ENCODE peak calls at places on chromosome 12, in six cellular contexts. P is NCI-H460, R is tibial artery, I is cardiac muscle cell, N is heart left ventricle, Y is GM10248. T is an unnamed sample.

GRCh38 chr12:62720661-62721330 is 214.2 kb downstream of the PPM1H start:
- DNase-seq in Y (no peak), P (no peak), N (no peak), R (no peak), I (peak), T (no peak)

GRCh38 chr12:127260531-127260930 is 1006.4 kb upstream of the TMEM132C start:
- DNase-seq in Y (no peak), R (no peak), N (no peak), I (no peak), P (no peak), T (no peak)

GRCh38 chr12:105740970-105741725 is 397.6 kb downstream of the NUAK1 start:
- DNase-seq in P (no peak), I (peak), N (peak), R (peak), Y (no peak), T (peak)

GRCh38 chr12:57276935-57277563 is 26.1 kb upstream of the STAC3 start:
- DNase-seq in P (no peak), N (no peak), Y (no peak), I (peak), R (no peak), T (peak)

GRCh38 chr12:99495797-99496196 is 151.8 kb upstream of the GARIN6 start:
- DNase-seq in P (no peak), I (no peak), Y (no peak), N (no peak), R (no peak), T (no peak)

GRCh38 chr12:24398605-24399004 is 449.1 kb upstream of the SOX5 start:
- DNase-seq in R (no peak), I (no peak), N (no peak), P (no peak), Y (no peak), T (no peak)

GRCh38 chr12:122888232-122888752 is 7.6 kb downstream of the VPS37B start:
- DNase-seq in P (no peak), Y (peak), I (peak), R (no peak), N (no peak), T (no peak)

GRCh38 chr12:122079532-122080081 is 1.1 kb downstream of the MLXIP start:
- DNase-seq in Y (no peak), I (no peak), P (no peak), N (no peak), R (peak), T (no peak)

GRCh38 chr12:56931474-56931978 is 2.7 kb downstream of the SDR9C7 start:
- DNase-seq in I (peak), P (no peak), R (no peak), Y (no peak), N (no peak), T (peak)

GRCh38 chr12:83092101-83092500 is 405.4 kb downstream of the TMTC2 start:
- DNase-seq in I (no peak), P (no peak), Y (no peak), N (no peak), R (no peak), T (no peak)

GRCh38 chr12:27787559-27787958 is 7.5 kb upstream of the MANSC4 start:
- DNase-seq in I (no peak), P (no peak), Y (no peak), R (no peak), N (no peak), T (no peak)

GRCh38 chr12:1920971-1921370 is 2.5 kb upstream of the CACNA2D4 start:
- DNase-seq in R (peak), P (no peak), N (peak), Y (no peak), I (no peak), T (no peak)

GRCh38 chr12:67426067-67426466 is 156.9 kb downstream of the CAND1 start:
- DNase-seq in I (peak), N (no peak), P (no peak), R (no peak), Y (no peak), T (no peak)

GRCh38 chr12:130916251-130916911 is 37.3 kb upstream of the ADGRD1 start:
- DNase-seq in I (peak), P (peak), N (peak), Y (peak), R (peak), T (peak)

GRCh38 chr12:109545826-109546225 is 27.5 kb downstream of the MMAB start:
- DNase-seq in P (no peak), Y (no peak), N (peak), R (no peak), I (no peak), T (no peak)

GRCh38 chr12:54147186-54147585 is 41.6 kb downstream of the SMUG1 start:
- DNase-seq in I (no peak), N (no peak), P (no peak), R (peak), Y (no peak), T (no peak)

GRCh38 chr12:12686472-12686871 is 9.5 kb downstream of the GPR19 start:
- DNase-seq in P (no peak), Y (no peak), I (no peak), N (no peak), R (no peak), T (no peak)

GRCh38 chr12:43653917-43654316 is 101.9 kb upstream of the ADAMTS20 start:
- DNase-seq in I (no peak), N (no peak), Y (no peak), R (no peak), P (no peak), T (no peak)

GRCh38 chr12:25557830-25558436 is 4.8 kb upstream of the LMNTD1 start:
- DNase-seq in R (no peak), Y (peak), N (no peak), P (peak), I (peak), T (peak)

GRCh38 chr12:76674669-76675315 is 89.1 kb upstream of the ZDHHC17 start:
- DNase-seq in Y (no peak), I (no peak), N (no peak), R (no peak), P (no peak), T (no peak)

GRCh38 chr12:25384038-25384953 is 133.6 kb upstream of the KRAS start:
- DNase-seq in R (no peak), P (no peak), Y (no peak), N (no peak), I (peak), T (no peak)

GRCh38 chr12:24913953-24914352 is 34.9 kb downstream of the BCAT1 start:
- DNase-seq in N (no peak), P (no peak), Y (no peak), I (no peak), R (no peak), T (no peak)

GRCh38 chr12:53476769-53477209 is 22.5 kb downstream of the MAP3K12 start:
- DNase-seq in P (peak), R (no peak), Y (no peak), I (peak), N (no peak), T (peak)

GRCh38 chr12:24947541-24948451 is 1.1 kb downstream of the BCAT1 start:
- DNase-seq in N (no peak), Y (peak), R (no peak), P (no peak), I (peak), T (no peak)

GRCh38 chr12:57756406-57757341 is 1.8 kb downstream of the MARCHF9 start:
- DNase-seq in Y (peak), P (no peak), N (peak), I (peak), R (no peak), T (peak)

GRCh38 chr12:69324797-69325466 is 23.2 kb upstream of the LYZ start:
- DNase-seq in P (no peak), I (no peak), N (no peak), Y (peak), R (no peak), T (no peak)

GRCh38 chr12:57452937-57453509 is 2.1 kb upstream of the INHBE start:
- DNase-seq in N (peak), R (peak), P (peak), I (peak), Y (peak), T (peak)

GRCh38 chr12:120199595-120200306 is 1.2 kb downstream of the RPLP0 start:
- DNase-seq in I (peak), Y (no peak), N (no peak), P (no peak), R (no peak), T (no peak)

GRCh38 chr12:124508323-124509096 is 58.9 kb downstream of the NCOR2 start:
- DNase-seq in P (no peak), R (no peak), N (peak), Y (peak), I (no peak), T (no peak)

GRCh38 chr12:6807170-6807569 is 14.5 kb upstream of the GPR162 start:
- DNase-seq in I (no peak), N (no peak), Y (no peak), R (no peak), P (no peak), T (no peak)

GRCh38 chr12:105876426-105876927 is 262.3 kb downstream of the NUAK1 start:
- DNase-seq in P (no peak), I (no peak), R (no peak), Y (no peak), N (no peak), T (no peak)

GRCh38 chr12:25801621-25802243 is 156.8 kb upstream of the RASSF8 start:
- DNase-seq in I (no peak), N (no peak), R (no peak), P (no peak), Y (no peak), T (no peak)

GRCh38 chr12:13173537-13173936 is 23.0 kb upstream of the EMP1 start:
- DNase-seq in P (no peak), N (peak), R (peak), Y (peak), I (peak), T (no peak)

GRCh38 chr12:49339464-49339861 is 2.5 kb upstream of the C1QL4 start:
- DNase-seq in R (peak), P (no peak), Y (no peak), I (no peak), N (no peak), T (no peak)

GRCh38 chr12:49693931-49694439 is 13.2 kb downstream of the FMNL3 start:
- DNase-seq in R (no peak), Y (no peak), P (no peak), I (no peak), N (no peak), T (no peak)

GRCh38 chr12:10354502-10354901 is 35.3 kb downstream of the KLRK1 start:
- DNase-seq in R (no peak), P (no peak), Y (no peak), N (no peak), I (peak), T (no peak)

GRCh38 chr12:104549820-104550480 is 93.2 kb downstream of the CHST11 start:
- DNase-seq in P (no peak), I (no peak), Y (no peak), N (no peak), R (no peak), T (no peak)

T was measured in BE2C.